ENCODE peak calls at places on chromosomes 2 and 18, in six cellular contexts. Y is tibial artery, D is HFFc6, Q is H9, E is prostate gland, X is lower leg skin. I is an unnamed sample.

GRCh38 chr2:200226652-200227426 is 79.7 kb upstream of the SPATS2L start:
- DNase-seq in Y (peak), D (no peak), Q (no peak), E (no peak), X (no peak), I (no peak)

GRCh38 chr2:238493880-238494572 is 67.3 kb downstream of the ASB1 start:
- DNase-seq in Y (no peak), D (no peak), Q (peak), E (no peak), X (peak), I (no peak)

GRCh38 chr2:130352229-130352628 is 3.6 kb upstream of the PTPN18 start:
- DNase-seq in Y (no peak), D (no peak), Q (no peak), E (no peak), X (peak), I (no peak)

GRCh38 chr2:142992843-142993242 is 115.4 kb downstream of the KYNU start:
- DNase-seq in Y (no peak), D (no peak), Q (no peak), E (no peak), X (no peak), I (no peak)

GRCh38 chr2:158497486-158497885 is 40.7 kb downstream of the PKP4 start:
- DNase-seq in Y (no peak), D (peak), Q (no peak), E (no peak), X (no peak), I (no peak)

GRCh38 chr2:74026674-74027294 is 42.1 kb downstream of the TET3 start:
- DNase-seq in Y (no peak), D (no peak), Q (no peak), E (no peak), X (no peak), I (no peak)

GRCh38 chr2:19611491-19612332 is 253.3 kb upstream of the OSR1 start:
- DNase-seq in Y (no peak), D (peak), Q (no peak), E (no peak), X (no peak), I (peak)

GRCh38 chr2:5285891-5286290 is 406.3 kb upstream of the SOX11 start:
- DNase-seq in Y (no peak), D (no peak), Q (no peak), E (no peak), X (no peak), I (no peak)

GRCh38 chr2:176488446-176488845 is 219.2 kb downstream of the MTX2 start:
- DNase-seq in Y (no peak), D (peak), Q (no peak), E (no peak), X (no peak), I (no peak)

GRCh38 chr2:240393831-240394410 is 41.5 kb upstream of the GPC1 start:
- DNase-seq in Y (peak), D (peak), Q (peak), E (no peak), X (peak), I (no peak)

DNA sequence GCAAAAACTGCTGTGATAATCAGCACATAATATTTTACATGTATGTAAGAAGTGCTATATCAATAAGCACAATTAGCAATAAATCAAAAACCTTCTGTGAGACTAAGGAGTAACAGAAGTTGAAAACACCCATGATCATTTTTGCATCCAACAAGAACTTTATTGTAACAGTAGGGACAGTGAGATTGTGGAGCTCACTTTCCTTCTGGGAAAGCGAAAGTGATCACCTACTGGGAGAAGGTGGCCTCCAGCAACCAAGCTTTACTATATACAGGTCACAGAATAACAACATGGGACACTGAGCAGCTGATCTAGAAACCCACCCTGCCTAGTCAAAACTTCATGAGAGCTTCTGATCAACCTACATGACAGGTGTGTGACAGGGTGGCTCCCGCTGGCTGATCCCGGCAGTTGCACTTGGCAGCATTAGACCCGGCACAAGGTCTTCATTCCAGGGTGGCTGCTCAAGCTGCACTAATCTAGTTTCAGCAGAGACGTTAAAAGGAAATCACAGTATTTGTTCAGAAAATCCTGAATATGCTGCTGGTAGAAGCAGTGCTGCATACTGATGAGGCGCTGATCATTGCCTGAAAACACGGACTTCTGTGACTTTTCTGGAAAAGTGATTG is 63.5 kb upstream of the ARL5A start:
- DNase-seq in Y (no peak), D (no peak), Q (no peak), E (no peak), X (no peak), I (no peak)
- TF ChIP-seq CTCF in Y (no peak), D (no peak), Q (no peak), E (no peak), X (no peak), I (no peak)

GRCh38 chr2:129192117-129192516 is 787.3 kb upstream of the RAB6C start:
- DNase-seq in Y (no peak), D (no peak), Q (peak), E (no peak), X (no peak), I (no peak)
- TF ChIP-seq CTCF in Y (no peak), D (no peak), Q (peak), E (no peak), X (no peak), I (no peak)

GRCh38 chr2:137676348-137676747 is 287.9 kb upstream of the HNMT start:
- DNase-seq in Y (no peak), D (no peak), Q (no peak), E (no peak), X (no peak), I (no peak)

GRCh38 chr2:137675584-137676327 is 288.5 kb upstream of the HNMT start:
- DNase-seq in Y (no peak), D (no peak), Q (no peak), E (no peak), X (no peak), I (no peak)

GRCh38 chr2:137674991-137675390 is 289.3 kb upstream of the HNMT start:
- DNase-seq in Y (no peak), D (no peak), Q (no peak), E (no peak), X (no peak), I (no peak)

GRCh38 chr2:137672961-137673552 is 291.2 kb upstream of the HNMT start:
- DNase-seq in Y (no peak), D (no peak), Q (no peak), E (no peak), X (no peak), I (no peak)

GRCh38 chr2:137677466-137677865 is 286.8 kb upstream of the HNMT start:
- DNase-seq in Y (no peak), D (no peak), Q (no peak), E (no peak), X (no peak), I (no peak)
- TF ChIP-seq CTCF in Y (no peak), D (peak), Q (peak), E (no peak), X (no peak), I (no peak)

DNA sequence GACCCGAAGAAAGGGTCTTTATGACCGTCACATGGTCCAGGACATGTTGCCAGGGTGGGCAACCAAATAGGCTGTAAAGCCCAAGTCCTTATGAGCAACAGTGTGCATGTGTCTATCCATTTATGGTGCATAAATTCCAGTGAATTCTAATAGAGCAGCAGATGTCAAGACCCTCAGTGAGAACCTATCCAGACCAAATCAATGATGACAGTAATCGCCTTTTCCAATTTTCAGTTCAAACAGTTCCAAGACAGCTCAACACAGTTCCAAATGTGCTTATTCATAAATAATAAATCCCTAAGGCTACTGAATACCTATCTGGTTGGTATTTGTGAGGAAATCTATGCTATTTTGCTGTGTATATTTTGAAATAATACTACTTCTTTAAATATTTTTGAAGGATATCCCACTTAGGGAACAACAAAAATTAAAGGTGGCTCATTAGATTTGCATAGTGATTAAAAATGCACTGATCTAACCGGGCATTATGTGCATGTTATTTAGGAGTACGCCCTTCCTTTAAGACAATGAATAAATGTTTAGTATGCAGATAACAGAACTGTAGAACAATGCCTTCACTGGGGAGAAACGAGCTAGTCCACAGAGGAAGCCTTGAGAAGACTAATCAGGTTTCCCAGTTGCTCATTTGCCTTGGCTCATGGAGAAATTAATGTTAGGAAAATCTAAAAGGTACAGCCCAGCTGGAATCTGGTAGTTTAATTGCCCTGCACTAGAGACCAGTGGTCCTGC is 519.4 kb upstream of the CHAC2 start:
- DNase-seq in Y (no peak), D (no peak), Q (no peak), E (no peak), X (no peak), I (no peak)
- TF ChIP-seq CTCF in Y (no peak), D (no peak), Q (no peak), E (no peak), X (no peak), I (no peak)

DNA sequence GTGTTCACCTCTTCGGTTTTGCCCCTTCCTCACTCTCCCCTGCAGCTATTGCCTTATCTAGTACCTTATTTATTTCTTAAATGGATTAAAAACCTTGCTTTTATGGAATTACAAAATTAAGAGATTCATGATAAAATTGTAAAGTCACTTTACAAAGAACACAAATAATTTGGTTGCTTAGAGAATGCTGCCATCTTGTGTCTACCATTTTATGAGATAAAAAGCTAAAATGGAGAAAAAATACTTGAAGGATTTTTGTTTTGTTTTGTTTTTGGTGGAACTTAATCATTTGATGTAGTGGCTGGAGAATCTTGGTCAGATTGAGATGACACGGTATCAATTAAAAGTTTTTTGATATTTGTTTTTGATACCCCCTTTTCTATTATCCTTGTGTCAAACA is 69.6 kb downstream of the R3HDM1 start:
- DNase-seq in Y (no peak), D (no peak), Q (no peak), E (no peak), X (no peak), I (no peak)
- TF ChIP-seq CTCF in Y (no peak), D (peak), Q (peak), E (no peak), X (no peak), I (peak)

DNA sequence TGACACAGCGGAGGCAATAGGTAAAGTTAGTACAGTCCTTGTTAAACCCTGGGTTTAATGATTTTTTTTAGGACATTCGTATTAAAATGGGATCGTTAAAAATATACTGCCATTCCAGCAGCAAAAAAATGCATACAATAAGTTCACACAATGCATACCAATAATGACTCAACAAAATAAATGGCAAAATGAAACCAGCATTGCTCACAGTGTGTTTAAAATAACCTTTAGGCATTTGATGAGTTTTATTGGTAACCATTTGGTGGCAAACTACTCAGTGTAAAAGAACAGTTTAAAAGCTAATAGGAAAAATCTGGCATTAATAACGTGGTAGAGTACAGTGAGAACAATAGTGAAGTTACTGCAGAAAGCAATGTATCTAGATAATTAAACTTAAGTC is 539.0 kb upstream of the PIK3C3 start:
- DNase-seq in Y (no peak), D (no peak), Q (no peak), E (no peak), X (no peak), I (no peak)
- TF ChIP-seq CTCF in Y (no peak), D (no peak), Q (no peak), E (no peak), X (no peak), I (no peak)

GRCh38 chr2:235112365-235112764 is 160.5 kb downstream of the SH3BP4 start:
- DNase-seq in Y (no peak), D (no peak), Q (peak), E (no peak), X (no peak), I (no peak)

GRCh38 chr2:235116885-235117492 is 165.2 kb downstream of the SH3BP4 start:
- DNase-seq in Y (no peak), D (peak), Q (no peak), E (no peak), X (no peak), I (no peak)

GRCh38 chr2:235113854-235114253 is 162.0 kb downstream of the SH3BP4 start:
- DNase-seq in Y (no peak), D (no peak), Q (peak), E (no peak), X (no peak), I (no peak)
- TF ChIP-seq CTCF in Y (no peak), D (no peak), Q (peak), E (no peak), X (no peak), I (no peak)

DNA sequence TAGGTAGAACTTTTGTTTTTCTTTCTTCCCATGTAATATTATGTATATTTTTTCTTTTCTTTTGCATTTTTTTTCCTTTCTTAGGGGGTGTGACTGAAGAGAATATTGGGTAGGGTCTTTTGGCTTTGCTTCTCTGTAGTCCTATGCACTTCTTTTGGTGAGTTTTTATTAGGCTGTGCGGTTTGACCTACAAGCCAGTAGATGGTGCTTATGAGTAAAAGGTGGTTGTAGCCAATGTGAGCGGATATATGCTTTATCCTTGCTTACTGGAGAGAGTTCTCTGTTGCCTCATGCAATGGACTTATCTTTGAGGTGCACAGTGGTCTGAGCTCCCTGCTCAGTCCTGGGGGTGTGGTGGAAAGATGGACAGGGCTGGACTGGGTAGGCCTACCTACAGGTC is 52.7 kb downstream of the DSEL start:
- DNase-seq in Y (no peak), D (no peak), Q (no peak), E (no peak), X (no peak), I (no peak)
- TF ChIP-seq CTCF in Y (no peak), D (peak), Q (peak), E (no peak), X (no peak), I (no peak)

GRCh38 chr2:163471947-163472346 is 263.9 kb downstream of the FIGN start:
- DNase-seq in Y (no peak), D (peak), Q (no peak), E (no peak), X (no peak), I (no peak)
- TF ChIP-seq CTCF in Y (no peak), D (peak), Q (peak), E (no peak), X (no peak), I (peak)